ENCODE peak calls at places on chromosomes 5 and 9, in seven cellular contexts. R is retina; A is foreskin fibroblast; L is iPS-NIHi11; B is colonic mucosa; K is stimulated activated CD8-positive, alpha-beta memory T cell treated with anti-CD3 and anti-CD28 coated beads, Interleukin-4, amount 100 ng/mL, for 48 hours; E is Peyer's patch. H is an unnamed sample.
A peak's percentile ranks its signal among the peaks of the same experiment; 100 is the strongest.

GRCh38 chr9:108994695-108995094 is 18.6 kb downstream of the CTNNAL1 start:
- DNase-seq in B (no peak), A (no peak), L (no peak), K (no peak), R (no peak), E (no peak), H (no peak)

GRCh38 chr5:180352116-180352975 is 790 bp downstream of the GFPT2 start:
- DNase-seq in B (no peak), L (peak; percentile 44), A (peak; percentile 55), E (no peak), K (no peak), R (peak; percentile 75), H (peak; percentile 81)

GRCh38 chr5:166581827-166582226 is 1709.6 kb upstream of the WWC1 start:
- DNase-seq in E (no peak), B (no peak), R (no peak), L (no peak), K (no peak), A (no peak), H (no peak)

GRCh38 chr9:33256236-33256635 is 8.3 kb downstream of the BAG1 start:
- DNase-seq in R (no peak), A (no peak), B (no peak), E (no peak), K (no peak), L (no peak), H (no peak)

GRCh38 chr5:149406203-149406978 is 27.3 kb upstream of the IL17B start:
- DNase-seq in E (peak; percentile 72), L (peak; percentile 46), B (no peak), R (no peak), A (peak; percentile 74), K (no peak), H (peak; percentile 69)

GRCh38 chr5:90421136-90421535 is 11.6 kb upstream of the CETN3 start:
- DNase-seq in E (no peak), R (no peak), B (no peak), A (no peak), L (peak; percentile 49), K (no peak), H (peak; percentile 39)

GRCh38 chr9:92659601-92660000 is 10.3 kb downstream of the IPPK start:
- DNase-seq in L (peak; percentile 45), K (no peak), R (peak; percentile 40), B (no peak), E (no peak), A (no peak), H (peak; percentile 48)

GRCh38 chr9:73537561-73537960 is 385.9 kb downstream of the ANXA1 start:
- DNase-seq in L (no peak), A (no peak), E (no peak), R (no peak), K (no peak), B (no peak), H (no peak)

GRCh38 chr5:150140830-150141229 is 14.8 kb downstream of the PDGFRB start:
- DNase-seq in E (no peak), R (no peak), A (peak; percentile 79), K (no peak), L (no peak), B (no peak), H (peak; percentile 80)

GRCh38 chr9:14061921-14062320 is 252.0 kb downstream of the NFIB start:
- DNase-seq in R (no peak), L (no peak), A (no peak), E (no peak), K (no peak), B (no peak), H (no peak)

GRCh38 chr5:180116441-180117377 is 45.1 kb upstream of the RNF130 start:
- DNase-seq in R (no peak), K (no peak), A (no peak), E (peak; percentile 37), L (peak; percentile 72), B (no peak), H (no peak)

GRCh38 chr5:78016831-78017529 is 240.8 kb upstream of the TBCA start:
- DNase-seq in K (no peak), E (no peak), A (no peak), B (no peak), L (peak; percentile 35), R (no peak), H (no peak)

GRCh38 chr9:84514421-84514820 is 155.1 kb upstream of the NTRK2 start:
- DNase-seq in K (no peak), E (no peak), B (no peak), A (no peak), R (no peak), L (no peak), H (no peak)

GRCh38 chr5:4627887-4628286 is 512.2 kb upstream of the ADAMTS16 start:
- DNase-seq in B (no peak), R (peak; percentile 39), E (no peak), A (no peak), L (no peak), K (no peak), H (peak; percentile 45)

GRCh38 chr5:147971472-147971871 is 65.1 kb upstream of the C5orf46 start:
- DNase-seq in R (no peak), E (no peak), L (no peak), K (no peak), B (no peak), A (no peak), H (no peak)

GRCh38 chr9:120324996-120325642 is 254.8 kb downstream of the CDK5RAP2 start:
- DNase-seq in B (no peak), L (peak; percentile 49), A (no peak), K (no peak), E (no peak), R (no peak), H (peak; percentile 40)

GRCh38 chr5:95669540-95669939 is 13.3 kb downstream of the SPATA9 start:
- DNase-seq in L (no peak), K (no peak), B (peak; percentile 38), E (peak; percentile 69), R (peak; percentile 80), A (peak; percentile 92), H (peak; percentile 11)

GRCh38 chr5:23588841-23589240 is 81.4 kb downstream of the PRDM9 start:
- DNase-seq in L (no peak), R (no peak), B (no peak), A (no peak), E (no peak), K (no peak), H (no peak)

GRCh38 chr9:88528356-88528755 is 6.6 kb upstream of the NXNL2 start:
- DNase-seq in R (no peak), K (no peak), E (no peak), A (no peak), L (no peak), B (no peak), H (no peak)

GRCh38 chr5:59107692-59108091 is 524.8 kb downstream of the RAB3C start:
- DNase-seq in A (no peak), K (no peak), L (no peak), R (no peak), B (no peak), E (no peak), H (no peak)

GRCh38 chr5:103347729-103348128 is 89.2 kb downstream of the MACIR start:
- DNase-seq in L (no peak), R (no peak), A (no peak), B (no peak), E (no peak), K (no peak), H (peak; percentile 48)

GRCh38 chr9:132628746-132629145 is 41.0 kb downstream of the DDX31 start:
- DNase-seq in E (no peak), K (no peak), L (no peak), R (no peak), A (no peak), B (no peak), H (no peak)

GRCh38 chr9:127495884-127496555 is 44.7 kb downstream of the LRSAM1 start:
- DNase-seq in A (no peak), E (no peak), L (no peak), B (no peak), R (no peak), K (no peak), H (no peak)

GRCh38 chr5:95873351-95873750 is 50.8 kb upstream of the GLRX start:
- DNase-seq in L (no peak), A (no peak), B (no peak), K (no peak), E (peak; percentile 68), R (no peak), H (no peak)

GRCh38 chr5:79191457-79191856 is 44.5 kb upstream of the JMY start:
- DNase-seq in B (no peak), R (no peak), E (no peak), L (no peak), A (no peak), K (no peak), H (no peak)

GRCh38 chr9:81565609-81566008 is 123.7 kb downstream of the TLE1 start:
- DNase-seq in L (no peak), A (no peak), K (no peak), B (no peak), E (no peak), R (no peak), H (no peak)

GRCh38 chr5:57626703-57627102 is 144.1 kb upstream of the ACTBL2 start:
- DNase-seq in R (no peak), B (no peak), E (no peak), K (no peak), A (no peak), L (no peak), H (no peak)

GRCh38 chr5:82151622-82152021 is 126.5 kb downstream of the RPS23 start:
- DNase-seq in L (no peak), K (no peak), A (peak; percentile 33), R (no peak), E (no peak), B (no peak), H (no peak)